ENCODE peak calls at places on chromosomes 7 and 10, in seven cellular contexts. One of them, this sample, is unnamed.

GRCh38 chr10:29120216-29120615 is 168.7 kb upstream of the LYZL1 start:
- DNase-seq in HTR-8/SVneo: peak; percentile 67
- DNase-seq in nucleus accumbens: no peak
- DNase-seq in activated CD4-positive, alpha-beta T cell treated with anti-CD3 and anti-CD28 coated beads for 48 hours: no peak
- DNase-seq in non-pigmented ciliary epithelial cell: peak; percentile 66
- DNase-seq in HS-5: no peak
- DNase-seq in colonic mucosa: no peak
- DNase-seq in this sample: no peak

GRCh38 chr10:97851341-97852001 is 1.8 kb downstream of the GOLGA7B start:
- DNase-seq in HTR-8/SVneo: no peak
- DNase-seq in nucleus accumbens: peak; percentile 62
- DNase-seq in activated CD4-positive, alpha-beta T cell treated with anti-CD3 and anti-CD28 coated beads for 48 hours: peak; percentile 38
- DNase-seq in non-pigmented ciliary epithelial cell: no peak
- DNase-seq in HS-5: no peak
- DNase-seq in colonic mucosa: no peak
- DNase-seq in this sample: no peak

GRCh38 chr7:2934984-2935740 is 91.1 kb upstream of the GNA12 start:
- DNase-seq in HTR-8/SVneo: no peak
- DNase-seq in nucleus accumbens: no peak
- DNase-seq in activated CD4-positive, alpha-beta T cell treated with anti-CD3 and anti-CD28 coated beads for 48 hours: no peak
- DNase-seq in non-pigmented ciliary epithelial cell: no peak
- DNase-seq in HS-5: no peak
- DNase-seq in colonic mucosa: no peak
- DNase-seq in this sample: no peak

GRCh38 chr7:39252916-39253315 is 275.2 kb downstream of the POU6F2 start:
- DNase-seq in HTR-8/SVneo: no peak
- DNase-seq in nucleus accumbens: no peak
- DNase-seq in activated CD4-positive, alpha-beta T cell treated with anti-CD3 and anti-CD28 coated beads for 48 hours: no peak
- DNase-seq in non-pigmented ciliary epithelial cell: peak; percentile 14
- DNase-seq in HS-5: no peak
- DNase-seq in colonic mucosa: no peak
- DNase-seq in this sample: no peak

GRCh38 chr10:17616403-17617030 is 657 bp downstream of the HACD1 start:
- DNase-seq in HTR-8/SVneo: peak; percentile 41
- DNase-seq in nucleus accumbens: peak; percentile 6
- DNase-seq in activated CD4-positive, alpha-beta T cell treated with anti-CD3 and anti-CD28 coated beads for 48 hours: peak; percentile 40
- DNase-seq in non-pigmented ciliary epithelial cell: no peak
- DNase-seq in HS-5: no peak
- DNase-seq in colonic mucosa: peak; percentile 64
- DNase-seq in this sample: no peak

GRCh38 chr10:129836253-129836652 is 127.8 kb downstream of the EBF3 start:
- DNase-seq in HTR-8/SVneo: no peak
- DNase-seq in nucleus accumbens: no peak
- DNase-seq in activated CD4-positive, alpha-beta T cell treated with anti-CD3 and anti-CD28 coated beads for 48 hours: no peak
- DNase-seq in non-pigmented ciliary epithelial cell: no peak
- DNase-seq in HS-5: no peak
- DNase-seq in colonic mucosa: no peak
- DNase-seq in this sample: no peak

GRCh38 chr7:84446991-84447480 is 252.4 kb upstream of the SEMA3A start:
- DNase-seq in HTR-8/SVneo: no peak
- DNase-seq in nucleus accumbens: no peak
- DNase-seq in activated CD4-positive, alpha-beta T cell treated with anti-CD3 and anti-CD28 coated beads for 48 hours: no peak
- DNase-seq in non-pigmented ciliary epithelial cell: no peak
- DNase-seq in HS-5: no peak
- DNase-seq in colonic mucosa: no peak
- DNase-seq in this sample: no peak

GRCh38 chr7:20331231-20331880 is 656 bp downstream of the ITGB8 start:
- DNase-seq in HTR-8/SVneo: no peak
- DNase-seq in nucleus accumbens: peak; percentile 80
- DNase-seq in activated CD4-positive, alpha-beta T cell treated with anti-CD3 and anti-CD28 coated beads for 48 hours: peak; percentile 47
- DNase-seq in non-pigmented ciliary epithelial cell: no peak
- DNase-seq in HS-5: peak; percentile 41
- DNase-seq in colonic mucosa: peak; percentile 61
- DNase-seq in this sample: no peak

GRCh38 chr10:17183110-17183509 is 18.4 kb downstream of the TRDMT1 start:
- DNase-seq in HTR-8/SVneo: no peak
- DNase-seq in nucleus accumbens: no peak
- DNase-seq in activated CD4-positive, alpha-beta T cell treated with anti-CD3 and anti-CD28 coated beads for 48 hours: no peak
- DNase-seq in non-pigmented ciliary epithelial cell: no peak
- DNase-seq in HS-5: no peak
- DNase-seq in colonic mucosa: no peak
- DNase-seq in this sample: no peak

GRCh38 chr7:44727346-44728262 is 21.0 kb upstream of the ZMIZ2 start:
- DNase-seq in HTR-8/SVneo: no peak
- DNase-seq in nucleus accumbens: no peak
- DNase-seq in activated CD4-positive, alpha-beta T cell treated with anti-CD3 and anti-CD28 coated beads for 48 hours: no peak
- DNase-seq in non-pigmented ciliary epithelial cell: peak; percentile 58
- DNase-seq in HS-5: peak; percentile 89
- DNase-seq in colonic mucosa: no peak
- DNase-seq in this sample: no peak

GRCh38 chr7:55178863-55179773 is 160.3 kb downstream of the EGFR start:
- DNase-seq in HTR-8/SVneo: no peak
- DNase-seq in nucleus accumbens: no peak
- DNase-seq in activated CD4-positive, alpha-beta T cell treated with anti-CD3 and anti-CD28 coated beads for 48 hours: no peak
- DNase-seq in non-pigmented ciliary epithelial cell: no peak
- DNase-seq in HS-5: no peak
- DNase-seq in colonic mucosa: no peak
- DNase-seq in this sample: no peak

GRCh38 chr7:3067193-3067592 is 23.5 kb upstream of the CARD11 start:
- DNase-seq in HTR-8/SVneo: no peak
- DNase-seq in nucleus accumbens: no peak
- DNase-seq in activated CD4-positive, alpha-beta T cell treated with anti-CD3 and anti-CD28 coated beads for 48 hours: peak; percentile 45
- DNase-seq in non-pigmented ciliary epithelial cell: no peak
- DNase-seq in HS-5: no peak
- DNase-seq in colonic mucosa: no peak
- DNase-seq in this sample: no peak

This sample was measured in stimulated activated CD8-positive, alpha-beta memory T cell treated with anti-CD3 and anti-CD28 coated beads, Interleukin-7, amount 100 ng/mL, for 24 hours.